ENCODE peak calls at places on chromosomes 4 and X, in four cellular contexts. One of them, this sample, is unnamed.
A peak's percentile ranks its signal among the peaks of the same experiment; 100 is the strongest.

GRCh38 chr4:171067422-171067821 is 745.8 kb upstream of the GALNTL6 start:
- DNase-seq in activated T-cell treated with anti-CD3 and anti-CD28 coated beads, Interleukin-2, amount 50 U/mL, for 48 hours: no peak
- DNase-seq in adipocyte: peak; percentile 64
- DNase-seq in fibroblast of mammary gland: peak; percentile 0
- DNase-seq in this sample: no peak

GRCh38 chr4:101458914-101459313 is 111.6 kb upstream of the PPP3CA start:
- DNase-seq in adipocyte: peak; percentile 32
- DNase-seq in activated T-cell treated with anti-CD3 and anti-CD28 coated beads, Interleukin-2, amount 50 U/mL, for 48 hours: no peak
- DNase-seq in fibroblast of mammary gland: no peak
- DNase-seq in this sample: peak; percentile 11

GRCh38 chr4:8457646-8458045 is 17.1 kb downstream of the TRMT44 start:
- DNase-seq in adipocyte: no peak
- DNase-seq in fibroblast of mammary gland: no peak
- DNase-seq in activated T-cell treated with anti-CD3 and anti-CD28 coated beads, Interleukin-2, amount 50 U/mL, for 48 hours: no peak
- DNase-seq in this sample: no peak

GRCh38 chrX:35339796-35340195 is 397.2 kb downstream of the FAM47B start:
- DNase-seq in fibroblast of mammary gland: no peak
- DNase-seq in adipocyte: no peak
- DNase-seq in activated T-cell treated with anti-CD3 and anti-CD28 coated beads, Interleukin-2, amount 50 U/mL, for 48 hours: no peak
- DNase-seq in this sample: no peak

GRCh38 chr4:187995322-187996207 is at the start of gene ZFP42:
- DNase-seq in adipocyte: no peak
- DNase-seq in activated T-cell treated with anti-CD3 and anti-CD28 coated beads, Interleukin-2, amount 50 U/mL, for 48 hours: no peak
- DNase-seq in fibroblast of mammary gland: no peak
- DNase-seq in this sample: no peak

GRCh38 chr4:11626046-11626445 is 197.4 kb upstream of the HS3ST1 start:
- DNase-seq in fibroblast of mammary gland: no peak
- DNase-seq in adipocyte: no peak
- DNase-seq in activated T-cell treated with anti-CD3 and anti-CD28 coated beads, Interleukin-2, amount 50 U/mL, for 48 hours: no peak
- DNase-seq in this sample: no peak

GRCh38 chr4:8355306-8355705 is 85.2 kb downstream of the ACOX3 start:
- DNase-seq in activated T-cell treated with anti-CD3 and anti-CD28 coated beads, Interleukin-2, amount 50 U/mL, for 48 hours: no peak
- DNase-seq in fibroblast of mammary gland: no peak
- DNase-seq in adipocyte: peak; percentile 6
- DNase-seq in this sample: no peak

GRCh38 chr4:108492816-108493595 is 127.4 kb upstream of the RPL34 start:
- DNase-seq in activated T-cell treated with anti-CD3 and anti-CD28 coated beads, Interleukin-2, amount 50 U/mL, for 48 hours: peak; percentile 55
- DNase-seq in fibroblast of mammary gland: peak; percentile 31
- DNase-seq in adipocyte: peak; percentile 11
- DNase-seq in this sample: peak; percentile 22

GRCh38 chr4:36290641-36291040 is 9.2 kb downstream of the DTHD1 start:
- DNase-seq in adipocyte: no peak
- DNase-seq in activated T-cell treated with anti-CD3 and anti-CD28 coated beads, Interleukin-2, amount 50 U/mL, for 48 hours: no peak
- DNase-seq in fibroblast of mammary gland: no peak
- DNase-seq in this sample: no peak

GRCh38 chr4:31141141-31141811 is 421.1 kb downstream of the PCDH7 start:
- DNase-seq in activated T-cell treated with anti-CD3 and anti-CD28 coated beads, Interleukin-2, amount 50 U/mL, for 48 hours: no peak
- DNase-seq in adipocyte: no peak
- DNase-seq in fibroblast of mammary gland: no peak
- DNase-seq in this sample: peak; percentile 7

GRCh38 chrX:13750204-13750603 is 15.7 kb downstream of the OFD1 start:
- DNase-seq in adipocyte: peak; percentile 56
- DNase-seq in fibroblast of mammary gland: peak; percentile 64
- DNase-seq in activated T-cell treated with anti-CD3 and anti-CD28 coated beads, Interleukin-2, amount 50 U/mL, for 48 hours: no peak
- DNase-seq in this sample: peak; percentile 60

GRCh38 chr4:14338206-14338605 is 664.1 kb upstream of the CPEB2 start:
- DNase-seq in fibroblast of mammary gland: peak; percentile 21
- DNase-seq in adipocyte: peak; percentile 60
- DNase-seq in activated T-cell treated with anti-CD3 and anti-CD28 coated beads, Interleukin-2, amount 50 U/mL, for 48 hours: no peak
- DNase-seq in this sample: peak; percentile 43

GRCh38 chr4:82715731-82716617 is 82.6 kb downstream of the SCD5 start:
- DNase-seq in activated T-cell treated with anti-CD3 and anti-CD28 coated beads, Interleukin-2, amount 50 U/mL, for 48 hours: no peak
- DNase-seq in fibroblast of mammary gland: peak; percentile 64
- DNase-seq in adipocyte: peak; percentile 55
- DNase-seq in this sample: peak; percentile 64

GRCh38 chr4:39043058-39043696 is 11.0 kb upstream of the TMEM156 start:
- DNase-seq in fibroblast of mammary gland: no peak
- DNase-seq in adipocyte: peak; percentile 59
- DNase-seq in activated T-cell treated with anti-CD3 and anti-CD28 coated beads, Interleukin-2, amount 50 U/mL, for 48 hours: no peak
- DNase-seq in this sample: no peak

GRCh38 chrX:75038925-75039324 is 113.7 kb upstream of the NEXMIF start:
- DNase-seq in fibroblast of mammary gland: peak; percentile 18
- DNase-seq in adipocyte: peak; percentile 3
- DNase-seq in activated T-cell treated with anti-CD3 and anti-CD28 coated beads, Interleukin-2, amount 50 U/mL, for 48 hours: no peak
- DNase-seq in this sample: peak; percentile 8

GRCh38 chrX:1592128-1592862 is 891 bp downstream of the AKAP17A start:
- DNase-seq in adipocyte: peak; percentile 56
- DNase-seq in activated T-cell treated with anti-CD3 and anti-CD28 coated beads, Interleukin-2, amount 50 U/mL, for 48 hours: peak; percentile 52
- DNase-seq in fibroblast of mammary gland: peak; percentile 24
- DNase-seq in this sample: peak; percentile 22

GRCh38 chr4:67909910-67910905 is 26.4 kb upstream of the TMPRSS11D start:
- DNase-seq in fibroblast of mammary gland: peak; percentile 43
- DNase-seq in activated T-cell treated with anti-CD3 and anti-CD28 coated beads, Interleukin-2, amount 50 U/mL, for 48 hours: no peak
- DNase-seq in adipocyte: peak; percentile 83
- DNase-seq in this sample: peak; percentile 47

GRCh38 chr4:1767058-1767769 is 25.9 kb upstream of the FGFR3 start:
- DNase-seq in adipocyte: peak; percentile 48
- DNase-seq in activated T-cell treated with anti-CD3 and anti-CD28 coated beads, Interleukin-2, amount 50 U/mL, for 48 hours: no peak
- DNase-seq in fibroblast of mammary gland: peak; percentile 5
- DNase-seq in this sample: peak; percentile 27

GRCh38 chr4:155805016-155805415 is 46.2 kb downstream of the GUCY1B1 start:
- DNase-seq in adipocyte: peak; percentile 59
- DNase-seq in activated T-cell treated with anti-CD3 and anti-CD28 coated beads, Interleukin-2, amount 50 U/mL, for 48 hours: no peak
- DNase-seq in fibroblast of mammary gland: peak; percentile 55
- DNase-seq in this sample: peak; percentile 82

GRCh38 chr4:81173213-81173612 is 41.8 kb downstream of the PRKG2 start:
- DNase-seq in adipocyte: no peak
- DNase-seq in activated T-cell treated with anti-CD3 and anti-CD28 coated beads, Interleukin-2, amount 50 U/mL, for 48 hours: no peak
- DNase-seq in fibroblast of mammary gland: peak; percentile 63
- DNase-seq in this sample: peak; percentile 62

GRCh38 chr4:119040261-119040660 is 95.4 kb upstream of the MYOZ2 start:
- DNase-seq in adipocyte: peak; percentile 67
- DNase-seq in activated T-cell treated with anti-CD3 and anti-CD28 coated beads, Interleukin-2, amount 50 U/mL, for 48 hours: no peak
- DNase-seq in fibroblast of mammary gland: no peak
- DNase-seq in this sample: peak; percentile 36

GRCh38 chr4:79979785-79980437 is 93.1 kb downstream of the ANTXR2 start:
- DNase-seq in fibroblast of mammary gland: no peak
- DNase-seq in activated T-cell treated with anti-CD3 and anti-CD28 coated beads, Interleukin-2, amount 50 U/mL, for 48 hours: no peak
- DNase-seq in adipocyte: no peak
- DNase-seq in this sample: no peak

This sample was measured in fibroblast of lung.